ENCODE peak calls at places on chromosomes 13 and 19, in six cellular contexts. W is endodermal cell, X is LNCaP clone FGC, C is AG09309, F is SK-N-SH, A is fibroblast of lung. J is an unnamed sample.

GRCh38 chr13:73708393-73708985 is 425.7 kb downstream of the KLF12 start:
- DNase-seq in W (peak), X (no peak), C (peak), F (peak), A (peak), J (peak)

GRCh38 chr13:87093399-87093798 is 577.8 kb upstream of the SLITRK5 start:
- DNase-seq in W (no peak), X (no peak), C (no peak), F (no peak), A (peak), J (no peak)

GRCh38 chr13:112444416-112445399 is 68.6 kb downstream of the SPACA7 start:
- DNase-seq in W (peak), X (no peak), C (no peak), F (no peak), A (no peak), J (no peak)

GRCh38 chr13:112733112-112733511 is 43.3 kb downstream of the ATP11A start:
- DNase-seq in W (peak), X (no peak), C (no peak), F (peak), A (no peak), J (no peak)

GRCh38 chr13:92967923-92968322 is 258.7 kb upstream of the GPC6 start:
- DNase-seq in W (peak), X (no peak), C (peak), F (no peak), A (peak), J (peak)

GRCh38 chr13:107457686-107458085 is 757.6 kb downstream of the LIG4 start:
- DNase-seq in W (no peak), X (no peak), C (no peak), F (no peak), A (no peak), J (no peak)

GRCh38 chr13:21043898-21044297 is 17.5 kb downstream of the LATS2 start:
- DNase-seq in W (no peak), X (no peak), C (peak), F (no peak), A (peak), J (peak)

GRCh38 chr13:63625869-63626268 is 2210.2 kb upstream of the PCDH20 start:
- DNase-seq in W (no peak), X (no peak), C (no peak), F (no peak), A (peak), J (peak)

GRCh38 chr13:95496485-95496884 is 56.0 kb upstream of the CLDN10 start:
- DNase-seq in W (no peak), X (no peak), C (no peak), F (no peak), A (no peak), J (no peak)

GRCh38 chr13:112861876-112862615 is 107.0 kb upstream of the MCF2L start:
- DNase-seq in W (peak), X (no peak), C (no peak), F (no peak), A (no peak), J (no peak)

GRCh38 chr13:79692846-79693245 is 211.9 kb downstream of the NDFIP2 start:
- DNase-seq in W (no peak), X (no peak), C (no peak), F (no peak), A (peak), J (peak)

GRCh38 chr19:3494051-3494450 is 6.4 kb downstream of the DOHH start:
- DNase-seq in W (peak), X (no peak), C (no peak), F (peak), A (no peak), J (no peak)

GRCh38 chr19:17211547-17212446 is 3.4 kb upstream of the USE1 start:
- DNase-seq in W (no peak), X (no peak), C (no peak), F (no peak), A (no peak), J (no peak)

GRCh38 chr19:2711175-2711936 is 8.9 kb upstream of the GNG7 start:
- DNase-seq in W (no peak), X (no peak), C (no peak), F (no peak), A (peak), J (peak)

GRCh38 chr19:46674416-46675178 is 13.6 kb upstream of the DACT3 start:
- DNase-seq in W (peak), X (no peak), C (no peak), F (peak), A (peak), J (peak)

GRCh38 chr19:14505488-14506239 is 9.7 kb upstream of the GIPC1 start:
- DNase-seq in W (peak), X (no peak), C (no peak), F (peak), A (peak), J (peak)

GRCh38 chr13:51636349-51636890 is 52.2 kb downstream of the WDFY2 start:
- DNase-seq in W (peak), X (peak), C (no peak), F (no peak), A (no peak), J (no peak)

GRCh38 chr19:41917676-41918075 is 10.6 kb downstream of the ERFL start:
- DNase-seq in W (no peak), X (no peak), C (no peak), F (no peak), A (no peak), J (no peak)

GRCh38 chr13:33270906-33271538 is 14.5 kb downstream of the STARD13 start:
- DNase-seq in W (no peak), X (peak), C (no peak), F (no peak), A (no peak), J (no peak)

GRCh38 chr13:73656863-73657262 is 477.3 kb downstream of the KLF12 start:
- DNase-seq in W (no peak), X (no peak), C (no peak), F (no peak), A (peak), J (peak)

GRCh38 chr13:111941845-111942447 is 125.0 kb upstream of the SOX1 start:
- DNase-seq in W (no peak), X (no peak), C (no peak), F (no peak), A (no peak), J (no peak)

GRCh38 chr13:62300021-62300420 is 884.4 kb upstream of the PCDH20 start:
- DNase-seq in W (no peak), X (no peak), C (no peak), F (no peak), A (no peak), J (no peak)

GRCh38 chr13:43021926-43022670 is 1.3 kb upstream of the DNAJC15 start:
- DNase-seq in W (no peak), X (no peak), C (no peak), F (no peak), A (peak), J (peak)

GRCh38 chr19:28019371-28019770 is 1193.6 kb downstream of the UQCRFS1 start:
- DNase-seq in W (no peak), X (no peak), C (no peak), F (no peak), A (no peak), J (no peak)

GRCh38 chr13:94063096-94063495 is 416.4 kb downstream of the DCT start:
- DNase-seq in W (no peak), X (no peak), C (no peak), F (no peak), A (peak), J (peak)

GRCh38 chr19:45404557-45405434 is at the start of gene PPP1R13L:
- DNase-seq in W (peak), X (peak), C (no peak), F (peak), A (peak), J (peak)

GRCh38 chr19:45402469-45403070 is 2.3 kb downstream of the PPP1R13L start:
- DNase-seq in W (peak), X (no peak), C (no peak), F (peak), A (peak), J (no peak)

GRCh38 chr19:45403781-45404556 is 900 bp downstream of the PPP1R13L start:
- DNase-seq in W (peak), X (no peak), C (no peak), F (peak), A (no peak), J (peak)

GRCh38 chr19:45401815-45402468 is 2.9 kb downstream of the PPP1R13L start:
- DNase-seq in W (no peak), X (no peak), C (no peak), F (no peak), A (no peak), J (peak)

GRCh38 chr19:45403272-45403671 is 1.6 kb downstream of the PPP1R13L start:
- DNase-seq in W (no peak), X (no peak), C (no peak), F (no peak), A (no peak), J (no peak)
- H3K4me3 ChIP-seq in W (peak), X (no peak), C (no peak), F (peak), A (no peak), J (peak)

DNA sequence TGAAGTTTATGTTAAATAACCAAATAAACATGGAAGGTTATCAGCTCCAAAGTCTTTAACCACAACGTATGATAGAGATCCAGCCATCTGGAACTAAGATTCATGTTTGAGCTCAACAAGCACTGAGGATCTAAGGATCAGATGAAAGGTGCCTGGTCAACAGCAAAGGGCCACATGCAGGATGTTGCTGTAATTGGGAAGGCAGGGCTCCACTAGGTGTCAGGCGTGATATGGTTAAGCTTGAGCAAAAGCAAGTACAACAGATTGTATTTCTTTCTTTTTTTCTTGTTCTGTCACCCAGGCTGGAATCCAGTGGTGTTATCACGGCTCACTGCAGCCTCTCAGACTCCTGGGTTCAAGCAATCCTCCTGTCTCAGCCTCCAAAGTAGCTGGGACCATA is 12.0 kb downstream of the EBPL start:
- DNase-seq in W (peak), X (no peak), C (no peak), F (no peak), A (peak), J (peak)
- TF ChIP-seq CTCF in W (no peak), X (peak), C (peak), F (no peak), A (peak), J (peak)

GRCh38 chr19:12970070-12970820 is 869 bp downstream of the DAND5 start:
- DNase-seq in W (no peak), X (no peak), C (no peak), F (peak), A (no peak), J (no peak)

GRCh38 chr19:12965017-12965811 is 4.2 kb upstream of the DAND5 start:
- DNase-seq in W (peak), X (no peak), C (no peak), F (peak), A (peak), J (peak)

GRCh38 chr19:12969292-12969988 is at the start of gene DAND5:
- DNase-seq in W (no peak), X (no peak), C (no peak), F (peak), A (no peak), J (no peak)

GRCh38 chr19:12967907-12968306 is 1.5 kb upstream of the DAND5 start:
- DNase-seq in W (no peak), X (no peak), C (no peak), F (no peak), A (no peak), J (no peak)

DNA sequence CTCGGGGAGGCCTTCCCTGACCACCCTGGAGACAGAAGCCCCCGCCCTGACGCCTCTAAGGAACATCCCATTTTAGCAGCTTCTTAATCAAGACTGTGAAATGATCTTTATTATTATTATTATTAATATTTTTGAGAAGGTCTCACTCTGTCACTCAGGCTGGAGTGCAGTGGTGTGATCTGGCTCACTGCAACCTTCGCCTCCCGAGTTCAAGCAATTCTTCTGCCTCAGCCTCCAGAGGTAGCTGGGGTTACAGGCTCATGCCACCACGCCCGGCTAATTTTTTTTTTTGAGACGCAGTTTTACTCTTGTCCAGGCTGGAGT is 3.6 kb upstream of the DAND5 start:
- DNase-seq in W (no peak), X (no peak), C (no peak), F (no peak), A (no peak), J (no peak)
- H3K4me3 ChIP-seq in W (no peak), X (peak), C (no peak), F (no peak), A (no peak), J (no peak)

DNA sequence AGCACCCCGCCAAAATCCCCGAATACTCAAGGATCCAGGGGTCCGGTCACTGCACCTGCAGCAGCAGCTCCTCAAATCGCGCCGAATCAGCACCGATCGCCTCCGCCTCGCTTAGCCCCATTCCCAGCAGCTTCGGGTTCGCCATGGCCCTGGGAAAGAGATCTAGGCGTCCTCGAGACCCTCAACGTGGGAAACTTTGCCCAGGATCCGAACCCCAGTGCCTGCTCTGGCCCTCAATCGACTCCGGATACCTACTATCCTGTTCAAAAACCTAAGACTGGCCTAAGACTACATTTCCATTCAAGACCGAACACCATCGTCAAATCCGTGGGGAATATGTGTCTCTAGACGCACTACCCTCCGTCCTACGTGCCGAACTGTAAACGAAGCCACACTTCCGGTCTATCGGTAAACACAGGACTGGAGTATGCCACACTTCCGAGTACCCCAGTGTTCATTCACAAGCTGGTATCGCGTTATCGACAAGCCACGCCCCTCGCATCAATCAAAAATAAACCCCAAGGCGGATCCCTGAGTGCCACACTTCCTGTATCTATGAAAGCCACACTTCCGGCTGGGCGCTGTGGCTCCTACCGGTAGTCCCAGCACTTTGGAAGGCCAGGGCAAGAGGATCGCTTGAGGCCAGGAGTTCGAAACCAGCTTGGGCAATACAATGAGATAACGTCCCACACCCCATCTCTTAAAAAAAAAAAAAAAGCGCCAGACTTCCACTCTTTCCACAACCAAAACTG is at the start of gene PIH1D1:
- DNase-seq in W (peak), X (peak), C (peak), F (peak), A (peak), J (peak)
- TF ChIP-seq CTCF in W (peak), X (no peak), C (peak), F (no peak), A (peak), J (peak)

DNA sequence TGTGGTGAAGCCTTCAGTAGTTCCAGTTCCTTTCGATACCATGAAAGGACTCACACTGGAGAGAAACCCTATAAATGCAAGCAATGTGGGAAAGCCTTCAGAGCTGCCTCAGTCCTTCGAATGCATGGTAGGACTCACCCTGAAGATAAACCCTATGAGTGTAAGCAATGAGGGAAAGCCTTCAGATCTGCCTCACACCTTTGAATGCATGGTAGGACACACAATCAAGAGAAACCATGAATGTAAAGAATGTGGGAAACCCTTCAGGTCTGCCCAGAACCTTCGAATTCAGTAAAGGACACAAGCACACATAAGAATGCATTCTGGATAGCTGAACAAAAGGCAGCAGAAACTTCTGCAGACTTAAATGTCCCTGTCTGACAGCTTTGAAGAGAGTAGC is 18.3 kb downstream of the ZNF69 start:
- DNase-seq in W (no peak), X (no peak), C (no peak), F (no peak), A (no peak), J (no peak)
- H3K4me3 ChIP-seq in W (peak), X (no peak), C (no peak), F (no peak), A (no peak), J (no peak)

GRCh38 chr13:22944378-22944777 is 236.4 kb upstream of the SGCG start:
- DNase-seq in W (peak), X (no peak), C (no peak), F (no peak), A (no peak), J (no peak)
- TF ChIP-seq CTCF in W (peak), X (no peak), C (no peak), F (peak), A (no peak), J (no peak)

GRCh38 chr13:26880741-26881140 is 120.2 kb upstream of the GPR12 start:
- DNase-seq in W (no peak), X (no peak), C (no peak), F (no peak), A (peak), J (no peak)

GRCh38 chr13:26883613-26884257 is 123.1 kb upstream of the GPR12 start:
- DNase-seq in W (no peak), X (no peak), C (no peak), F (no peak), A (no peak), J (no peak)

GRCh38 chr13:26882731-26883130 is 122.1 kb upstream of the GPR12 start:
- DNase-seq in W (no peak), X (no peak), C (no peak), F (no peak), A (no peak), J (no peak)

GRCh38 chr13:26878465-26878864 is 117.9 kb upstream of the GPR12 start:
- DNase-seq in W (no peak), X (no peak), C (no peak), F (no peak), A (no peak), J (no peak)

DNA sequence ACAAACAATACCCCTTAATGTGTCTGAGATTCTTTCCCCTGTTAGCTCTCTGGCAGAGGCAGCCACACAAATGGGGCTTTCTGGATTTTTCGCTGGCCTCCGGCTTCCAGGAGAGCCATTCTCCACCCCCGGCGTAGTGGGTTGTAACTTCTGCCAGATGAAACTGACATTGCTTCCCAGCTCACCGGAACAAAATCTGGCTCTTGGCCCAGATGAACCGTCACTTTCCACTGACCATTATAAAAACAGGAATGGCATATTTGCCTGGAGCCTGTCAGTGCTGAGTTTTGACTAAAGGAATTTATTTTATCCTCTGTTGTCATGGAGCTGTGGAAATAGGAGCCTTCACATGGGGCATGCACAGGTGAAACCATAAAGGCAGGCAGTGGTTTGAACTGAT is 120.6 kb upstream of the GPR12 start:
- DNase-seq in W (no peak), X (peak), C (no peak), F (peak), A (peak), J (peak)
- H3K4me3 ChIP-seq in W (no peak), X (no peak), C (no peak), F (peak), A (no peak), J (no peak)

GRCh38 chr13:29845440-29846056 is 4.9 kb downstream of the UBL3 start:
- DNase-seq in W (no peak), X (no peak), C (no peak), F (no peak), A (peak), J (peak)
- TF ChIP-seq CTCF in W (peak), X (peak), C (no peak), F (peak), A (peak), J (peak)

GRCh38 chr19:1252818-1253513 is 4.6 kb downstream of the MIDN start:
- DNase-seq in W (peak), X (no peak), C (peak), F (peak), A (peak), J (peak)

GRCh38 chr19:1251233-1251502 is 2.8 kb downstream of the MIDN start:
- DNase-seq in W (no peak), X (no peak), C (no peak), F (peak), A (peak), J (peak)

GRCh38 chr19:1253514-1254080 is 5.2 kb downstream of the MIDN start:
- DNase-seq in W (no peak), X (no peak), C (no peak), F (no peak), A (peak), J (no peak)

GRCh38 chr19:1251503-1252220 is 3.3 kb downstream of the MIDN start:
- DNase-seq in W (peak), X (no peak), C (no peak), F (peak), A (no peak), J (no peak)

DNA sequence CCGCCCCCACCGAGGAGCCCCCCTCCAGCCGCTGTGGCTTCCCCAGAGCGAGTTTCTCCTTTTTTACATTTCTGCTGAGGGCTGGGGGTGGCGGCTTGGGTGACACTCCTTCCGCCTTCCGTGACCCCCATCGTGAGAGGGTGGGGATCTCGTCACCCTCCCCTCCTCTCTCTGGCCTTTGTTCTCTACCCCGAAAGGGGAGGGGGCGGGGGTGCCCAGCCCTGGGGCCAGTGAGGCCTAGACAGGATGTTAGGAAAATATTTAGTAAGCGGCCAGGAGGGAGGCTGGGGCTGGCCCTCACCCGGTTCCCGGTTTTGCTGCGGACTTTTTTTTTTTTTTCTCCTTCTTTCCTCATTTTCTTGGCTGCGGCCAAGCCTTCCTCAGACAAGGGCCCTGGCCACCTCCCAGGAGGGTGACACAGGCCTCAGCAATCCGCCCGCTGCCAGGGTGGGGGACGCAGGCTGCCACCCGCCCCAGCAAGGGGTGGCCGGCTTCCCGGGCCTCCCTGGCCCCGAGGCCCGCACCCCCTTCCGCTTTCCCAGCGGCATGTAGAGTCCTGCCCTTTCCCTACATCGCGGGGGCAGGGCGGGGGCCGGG is 3.9 kb downstream of the MIDN start:
- DNase-seq in W (no peak), X (no peak), C (peak), F (peak), A (peak), J (peak)
- H3K4me3 ChIP-seq in W (peak), X (peak), C (peak), F (peak), A (peak), J (peak)

J was measured in fibroblast of pulmonary artery.